ENCODE peak calls at places on chromosomes 16 and 17, in ten cellular contexts. One of them, this sample, is unnamed.

GRCh38 chr17:59185997-59186396 is 23.8 kb upstream of the SMG8 start:
- DNase-seq in stimulated activated CD4-positive, alpha-beta T cell treated with anti-CD3 and anti-CD28 coated beads, Interleukin-15, amount 100 ng/mL, for 1 hour: no peak
- DNase-seq in A549: no peak
- DNase-seq in activated CD4-positive, alpha-beta T cell treated with anti-CD3 and anti-CD28 coated beads, Interleukin-2, amount 10 ng/mL, durations not matched to agents 7 days and 5 days: no peak
- DNase-seq in activated B cell treated with CpG ODN at 0.5 μM for 24 hours: no peak
- DNase-seq in left lung: no peak
- DNase-seq in caudate nucleus: no peak
- DNase-seq in ACHN: no peak
- DNase-seq in AG20443: no peak
- DNase-seq in SJCRH30: no peak
- DNase-seq in this sample: no peak

GRCh38 chr17:76432004-76432403 is 20.9 kb downstream of the UBE2O start:
- DNase-seq in caudate nucleus: no peak
- DNase-seq in activated B cell treated with CpG ODN at 0.5 μM for 24 hours: no peak
- DNase-seq in left lung: no peak
- DNase-seq in stimulated activated CD4-positive, alpha-beta T cell treated with anti-CD3 and anti-CD28 coated beads, Interleukin-15, amount 100 ng/mL, for 1 hour: no peak
- DNase-seq in ACHN: no peak
- DNase-seq in SJCRH30: no peak
- DNase-seq in activated CD4-positive, alpha-beta T cell treated with anti-CD3 and anti-CD28 coated beads, Interleukin-2, amount 10 ng/mL, durations not matched to agents 7 days and 5 days: no peak
- DNase-seq in AG20443: no peak
- DNase-seq in A549: no peak
- DNase-seq in this sample: no peak

GRCh38 chr17:58324409-58325288 is 3.9 kb downstream of the TSPOAP1 start:
- DNase-seq in ACHN: no peak
- DNase-seq in activated CD4-positive, alpha-beta T cell treated with anti-CD3 and anti-CD28 coated beads, Interleukin-2, amount 10 ng/mL, durations not matched to agents 7 days and 5 days: no peak
- DNase-seq in stimulated activated CD4-positive, alpha-beta T cell treated with anti-CD3 and anti-CD28 coated beads, Interleukin-15, amount 100 ng/mL, for 1 hour: no peak
- DNase-seq in caudate nucleus: no peak
- DNase-seq in A549: no peak
- DNase-seq in SJCRH30: no peak
- DNase-seq in activated B cell treated with CpG ODN at 0.5 μM for 24 hours: no peak
- DNase-seq in left lung: peak; percentile 87
- DNase-seq in AG20443: peak; percentile 90
- DNase-seq in this sample: peak; percentile 94

GRCh38 chr17:81902023-81902652 is at the start of gene NPB:
- DNase-seq in SJCRH30: no peak
- DNase-seq in ACHN: no peak
- DNase-seq in left lung: peak; percentile 80
- DNase-seq in activated B cell treated with CpG ODN at 0.5 μM for 24 hours: no peak
- DNase-seq in activated CD4-positive, alpha-beta T cell treated with anti-CD3 and anti-CD28 coated beads, Interleukin-2, amount 10 ng/mL, durations not matched to agents 7 days and 5 days: no peak
- DNase-seq in stimulated activated CD4-positive, alpha-beta T cell treated with anti-CD3 and anti-CD28 coated beads, Interleukin-15, amount 100 ng/mL, for 1 hour: no peak
- DNase-seq in caudate nucleus: no peak
- DNase-seq in A549: no peak
- DNase-seq in AG20443: peak; percentile 38
- DNase-seq in this sample: peak; percentile 89

GRCh38 chr17:28871056-28871579 is 16.3 kb downstream of the ERAL1 start:
- DNase-seq in left lung: peak; percentile 20
- DNase-seq in AG20443: no peak
- DNase-seq in activated B cell treated with CpG ODN at 0.5 μM for 24 hours: no peak
- DNase-seq in ACHN: no peak
- DNase-seq in stimulated activated CD4-positive, alpha-beta T cell treated with anti-CD3 and anti-CD28 coated beads, Interleukin-15, amount 100 ng/mL, for 1 hour: no peak
- DNase-seq in activated CD4-positive, alpha-beta T cell treated with anti-CD3 and anti-CD28 coated beads, Interleukin-2, amount 10 ng/mL, durations not matched to agents 7 days and 5 days: peak; percentile 61
- DNase-seq in A549: no peak
- DNase-seq in SJCRH30: peak; percentile 55
- DNase-seq in caudate nucleus: no peak
- DNase-seq in this sample: no peak

GRCh38 chr16:81061307-81061640 is 15.8 kb downstream of the C16orf46 start:
- DNase-seq in caudate nucleus: no peak
- DNase-seq in SJCRH30: no peak
- DNase-seq in AG20443: no peak
- DNase-seq in left lung: no peak
- DNase-seq in activated B cell treated with CpG ODN at 0.5 μM for 24 hours: no peak
- DNase-seq in activated CD4-positive, alpha-beta T cell treated with anti-CD3 and anti-CD28 coated beads, Interleukin-2, amount 10 ng/mL, durations not matched to agents 7 days and 5 days: no peak
- DNase-seq in stimulated activated CD4-positive, alpha-beta T cell treated with anti-CD3 and anti-CD28 coated beads, Interleukin-15, amount 100 ng/mL, for 1 hour: no peak
- DNase-seq in A549: no peak
- DNase-seq in ACHN: no peak
- DNase-seq in this sample: peak; percentile 15

GRCh38 chr17:35116845-35117244 is 2.8 kb downstream of the RAD51D start:
- DNase-seq in activated CD4-positive, alpha-beta T cell treated with anti-CD3 and anti-CD28 coated beads, Interleukin-2, amount 10 ng/mL, durations not matched to agents 7 days and 5 days: no peak
- DNase-seq in ACHN: no peak
- DNase-seq in activated B cell treated with CpG ODN at 0.5 μM for 24 hours: no peak
- DNase-seq in left lung: no peak
- DNase-seq in A549: no peak
- DNase-seq in caudate nucleus: no peak
- DNase-seq in AG20443: peak; percentile 2
- DNase-seq in stimulated activated CD4-positive, alpha-beta T cell treated with anti-CD3 and anti-CD28 coated beads, Interleukin-15, amount 100 ng/mL, for 1 hour: no peak
- DNase-seq in SJCRH30: no peak
- DNase-seq in this sample: peak; percentile 60

GRCh38 chr16:55000595-55000994 is 69.9 kb downstream of the IRX5 start:
- DNase-seq in activated CD4-positive, alpha-beta T cell treated with anti-CD3 and anti-CD28 coated beads, Interleukin-2, amount 10 ng/mL, durations not matched to agents 7 days and 5 days: no peak
- DNase-seq in SJCRH30: no peak
- DNase-seq in caudate nucleus: no peak
- DNase-seq in ACHN: no peak
- DNase-seq in activated B cell treated with CpG ODN at 0.5 μM for 24 hours: no peak
- DNase-seq in A549: no peak
- DNase-seq in stimulated activated CD4-positive, alpha-beta T cell treated with anti-CD3 and anti-CD28 coated beads, Interleukin-15, amount 100 ng/mL, for 1 hour: no peak
- DNase-seq in AG20443: peak; percentile 35
- DNase-seq in left lung: no peak
- DNase-seq in this sample: no peak

GRCh38 chr17:10182785-10183184 is 15.6 kb downstream of the GAS7 start:
- DNase-seq in left lung: no peak
- DNase-seq in SJCRH30: no peak
- DNase-seq in stimulated activated CD4-positive, alpha-beta T cell treated with anti-CD3 and anti-CD28 coated beads, Interleukin-15, amount 100 ng/mL, for 1 hour: no peak
- DNase-seq in activated B cell treated with CpG ODN at 0.5 μM for 24 hours: no peak
- DNase-seq in caudate nucleus: no peak
- DNase-seq in A549: no peak
- DNase-seq in activated CD4-positive, alpha-beta T cell treated with anti-CD3 and anti-CD28 coated beads, Interleukin-2, amount 10 ng/mL, durations not matched to agents 7 days and 5 days: no peak
- DNase-seq in ACHN: no peak
- DNase-seq in AG20443: no peak
- DNase-seq in this sample: no peak